ENCODE peak calls at places on chromosomes 12 and 14, in nine cellular contexts. D is ovary; S is Calu3; R is NCI-H2029; N is CD4-positive, alpha-beta T cell; P is germinal center; B is stimulated activated CD8-positive, alpha-beta memory T cell treated with anti-CD3 and anti-CD28 coated beads, Interleukin-15, amount 100 ng/mL, for 1 hour; O is adrenal gland; T is NCI-H774. K is an unnamed sample.

GRCh38 chr12:28015165-28015564 is 42.6 kb upstream of the PTHLH start:
- DNase-seq in D (no peak), S (no peak), R (no peak), N (no peak), P (no peak), B (no peak), O (no peak), T (no peak), K (no peak)

GRCh38 chr14:67392728-67393314 is 19.1 kb downstream of the PLEK2 start:
- DNase-seq in D (no peak), S (no peak), R (no peak), N (no peak), P (no peak), B (no peak), O (peak; percentile 88), T (no peak), K (no peak)

GRCh38 chr12:106445981-106446380 is 88.4 kb downstream of the POLR3B start:
- DNase-seq in D (no peak), S (no peak), R (no peak), N (no peak), P (no peak), B (no peak), O (no peak), T (peak; percentile 78), K (no peak)

GRCh38 chr14:102207831-102208365 is 68.2 kb downstream of the WDR20 start:
- DNase-seq in D (no peak), S (no peak), R (no peak), N (no peak), P (no peak), B (no peak), O (peak; percentile 11), T (no peak), K (no peak)

GRCh38 chr14:90857866-90858265 is 41.6 kb upstream of the TTC7B start:
- DNase-seq in D (no peak), S (no peak), R (no peak), N (no peak), P (no peak), B (no peak), O (no peak), T (no peak), K (no peak)

GRCh38 chr12:65631621-65632111 is 192.6 kb upstream of the HMGA2 start:
- DNase-seq in D (no peak), S (peak; percentile 72), R (no peak), N (no peak), P (no peak), B (no peak), O (no peak), T (no peak), K (no peak)

GRCh38 chr14:76870146-76870545 is 43.9 kb downstream of the LRRC74A start:
- DNase-seq in D (no peak), S (peak; percentile 46), R (no peak), N (no peak), P (no peak), B (no peak), O (no peak), T (no peak), K (no peak)

GRCh38 chr12:13097526-13097925 is 5.9 kb downstream of the GSG1 start:
- DNase-seq in D (no peak), S (no peak), R (no peak), N (no peak), P (no peak), B (no peak), O (no peak), T (no peak), K (no peak)

GRCh38 chr14:90455100-90455571 is 58.3 kb downstream of the CALM1 start:
- DNase-seq in D (no peak), S (no peak), R (no peak), N (no peak), P (no peak), B (no peak), O (no peak), T (no peak), K (no peak)

GRCh38 chr12:74776378-74776777 is 238.7 kb downstream of the ATXN7L3B start:
- DNase-seq in D (no peak), S (no peak), R (no peak), N (no peak), P (no peak), B (no peak), O (no peak), T (no peak), K (no peak)

GRCh38 chr14:28780843-28781503 is 14.4 kb downstream of the FOXG1 start:
- DNase-seq in D (no peak), S (no peak), R (no peak), N (no peak), P (no peak), B (no peak), O (no peak), T (no peak), K (no peak)

GRCh38 chr14:101915871-101916815 is 48.2 kb upstream of the DYNC1H1 start:
- DNase-seq in D (no peak), S (no peak), R (no peak), N (no peak), P (no peak), B (no peak), O (peak; percentile 11), T (no peak), K (no peak)

GRCh38 chr14:99790978-99791376 is 2.2 kb upstream of the EML1 start:
- DNase-seq in D (no peak), S (no peak), R (no peak), N (no peak), P (no peak), B (no peak), O (no peak), T (no peak), K (no peak)

GRCh38 chr12:111505601-111506036 is 93.5 kb downstream of the ATXN2 start:
- DNase-seq in D (no peak), S (no peak), R (no peak), N (no peak), P (no peak), B (no peak), O (no peak), T (no peak), K (no peak)

GRCh38 chr12:42332301-42332894 is 6.4 kb downstream of the PPHLN1 start:
- DNase-seq in D (no peak), S (peak; percentile 17), R (peak; percentile 12), N (no peak), P (peak; percentile 56), B (no peak), O (peak; percentile 28), T (no peak), K (no peak)

GRCh38 chr12:55727643-55728184 is 1.1 kb downstream of the CD63 start:
- DNase-seq in D (peak; percentile 77), S (peak; percentile 52), R (no peak), N (no peak), P (no peak), B (no peak), O (peak; percentile 87), T (no peak), K (no peak)

GRCh38 chr14:21940887-21941855 is 267.6 kb upstream of the OR4E1 start:
- DNase-seq in D (no peak), S (peak; percentile 43), R (no peak), N (no peak), P (peak; percentile 8), B (no peak), O (no peak), T (no peak), K (no peak)

GRCh38 chr14:70189678-70190077 is 927 bp upstream of the SLC8A3 start:
- DNase-seq in D (no peak), S (no peak), R (no peak), N (no peak), P (peak; percentile 20), B (no peak), O (no peak), T (no peak), K (no peak)

GRCh38 chr14:105414456-105415371 is 4.9 kb upstream of the MTA1 start:
- DNase-seq in D (peak; percentile 83), S (peak; percentile 62), R (no peak), N (peak; percentile 50), P (peak; percentile 83), B (peak; percentile 22), O (peak; percentile 62), T (peak; percentile 47), K (peak; percentile 27)

GRCh38 chr12:99745106-99745505 is 97.6 kb downstream of the GARIN6 start:
- DNase-seq in D (no peak), S (no peak), R (no peak), N (no peak), P (no peak), B (no peak), O (no peak), T (no peak), K (no peak)

GRCh38 chr14:58994130-58994529 is 194.3 kb upstream of the DAAM1 start:
- DNase-seq in D (no peak), S (no peak), R (no peak), N (no peak), P (no peak), B (no peak), O (no peak), T (no peak), K (no peak)

GRCh38 chr12:105449406-105449805 is 118.9 kb downstream of the C12orf75 start:
- DNase-seq in D (no peak), S (no peak), R (no peak), N (no peak), P (no peak), B (no peak), O (no peak), T (no peak), K (no peak)

GRCh38 chr14:22314183-22314820 is 274.7 kb downstream of the DAD1 start:
- DNase-seq in D (no peak), S (peak; percentile 57), R (peak; percentile 13), N (no peak), P (peak; percentile 65), B (no peak), O (no peak), T (peak; percentile 44), K (peak; percentile 27)